ENCODE peak calls at places on chromosomes 4 and X, in ten cellular contexts. O is brain microvascular endothelial cell; A is ovary; S is activated CD8-positive, alpha-beta T cell treated with anti-CD3 and anti-CD28 coated beads for 36 hours; M is transverse colon; Z is A673; B is glutamatergic neuron; U is GM23338; L is Calu3; V is esophagus squamous epithelium. X is an unnamed sample.

GRCh38 chr4:93409035-93409434 is 419.5 kb upstream of the ATOH1 start:
- DNase-seq in B (no peak), U (peak), V (no peak), L (no peak), O (no peak), M (no peak), A (no peak), S (no peak), Z (peak), X (no peak)

GRCh38 chr4:70833701-70834100 is 6.0 kb downstream of the GRSF1 start:
- DNase-seq in A (no peak), M (no peak), Z (no peak), S (no peak), L (no peak), U (no peak), V (no peak), B (no peak), O (no peak), X (no peak)

GRCh38 chrX:23825675-23826074 is 42.7 kb downstream of the SAT1 start:
- DNase-seq in Z (no peak), L (no peak), S (no peak), U (no peak), M (no peak), V (no peak), O (no peak), B (no peak), A (no peak), X (no peak)

GRCh38 chrX:12949927-12950656 is 24.8 kb upstream of the TMSB4X start:
- DNase-seq in M (peak), U (no peak), B (no peak), S (peak), V (peak), A (peak), O (peak), Z (peak), L (peak), X (no peak)

GRCh38 chrX:13469963-13470679 is 99.3 kb upstream of the EGFL6 start:
- DNase-seq in O (peak), V (no peak), U (no peak), M (no peak), B (no peak), L (no peak), Z (no peak), A (no peak), S (no peak), X (no peak)

GRCh38 chrX:50067435-50068292 is 133.1 kb downstream of the AKAP4 start:
- DNase-seq in S (no peak), M (peak), A (peak), Z (peak), B (peak), V (no peak), L (peak), O (peak), U (peak), X (peak)

GRCh38 chrX:129653985-129654651 is 638 bp downstream of the APLN start:
- DNase-seq in Z (peak), S (peak), A (peak), U (peak), L (peak), M (no peak), V (no peak), O (no peak), B (no peak), X (peak)

GRCh38 chr4:109826719-109827118 is 1.1 kb upstream of the RRH start:
- DNase-seq in A (no peak), U (peak), L (no peak), M (no peak), B (no peak), V (no peak), Z (peak), O (no peak), S (no peak), X (no peak)

GRCh38 chrX:102063445-102064074 is 61.9 kb upstream of the TCEAL2 start:
- DNase-seq in M (no peak), S (no peak), U (peak), Z (no peak), B (no peak), L (no peak), O (no peak), A (no peak), V (no peak), X (no peak)

GRCh38 chr4:54427826-54428225 is 198.7 kb downstream of the PDGFRA start:
- DNase-seq in O (no peak), U (no peak), L (no peak), B (no peak), V (no peak), S (no peak), A (no peak), Z (no peak), M (no peak), X (no peak)

GRCh38 chr4:129453524-129453923 is 357.6 kb downstream of the C4orf33 start:
- DNase-seq in M (no peak), V (no peak), O (no peak), L (no peak), A (no peak), S (no peak), Z (no peak), U (no peak), B (no peak), X (no peak)

GRCh38 chr4:100823066-100823992 is 305.5 kb upstream of the EMCN start:
- DNase-seq in S (peak), O (peak), A (no peak), B (no peak), L (no peak), U (no peak), M (no peak), Z (no peak), V (no peak), X (no peak)

GRCh38 chr4:155809835-155810234 is 51.0 kb downstream of the GUCY1B1 start:
- DNase-seq in L (peak), A (no peak), V (no peak), M (no peak), S (peak), O (peak), B (no peak), U (peak), Z (peak), X (no peak)

GRCh38 chr4:113103556-113103955 is 54.1 kb downstream of the ANK2 start:
- DNase-seq in U (no peak), V (no peak), Z (no peak), M (no peak), A (no peak), S (no peak), L (no peak), B (no peak), O (no peak), X (no peak)

GRCh38 chr4:112830753-112831386 is 193.9 kb downstream of the LARP7 start:
- DNase-seq in M (no peak), V (no peak), O (no peak), B (no peak), S (no peak), L (no peak), U (no peak), Z (no peak), A (no peak), X (no peak)

GRCh38 chrX:48606091-48606490 is 8.8 kb downstream of the WDR13 start:
- DNase-seq in O (no peak), U (peak), M (no peak), L (no peak), V (no peak), B (no peak), S (no peak), A (no peak), Z (no peak), X (no peak)

GRCh38 chr4:117971406-117971805 is 62.9 kb upstream of the NDST3 start:
- DNase-seq in S (no peak), B (no peak), L (no peak), M (no peak), V (no peak), A (no peak), Z (peak), U (no peak), O (no peak), X (no peak)

GRCh38 chr4:185782523-185782922 is 29.5 kb downstream of the SORBS2 start:
- DNase-seq in L (no peak), S (no peak), A (no peak), V (no peak), U (no peak), O (peak), Z (no peak), M (no peak), B (no peak), X (no peak)

GRCh38 chr4:188428935-188429334 is 289.7 kb downstream of the TRIML1 start:
- DNase-seq in B (no peak), Z (no peak), U (peak), O (no peak), M (no peak), L (no peak), S (no peak), A (no peak), V (no peak), X (no peak)

GRCh38 chrX:133859336-133859735 is 126.1 kb downstream of the GPC3 start:
- DNase-seq in Z (no peak), S (no peak), O (no peak), L (no peak), M (no peak), U (no peak), A (no peak), V (no peak), B (no peak), X (no peak)

GRCh38 chr4:89482248-89482647 is 174.6 kb upstream of the GPRIN3 start:
- DNase-seq in S (peak), M (no peak), A (no peak), U (peak), V (no peak), B (no peak), O (peak), Z (peak), L (peak), X (no peak)

GRCh38 chrX:13652256-13653021 is 502 bp upstream of the TCEANC start:
- DNase-seq in O (peak), U (no peak), L (peak), B (no peak), Z (peak), S (no peak), M (no peak), V (no peak), A (no peak), X (no peak)

GRCh38 chr4:169770411-169770810 is 12.7 kb upstream of the HPF1 start:
- DNase-seq in S (no peak), Z (no peak), L (no peak), O (no peak), B (no peak), M (no peak), A (no peak), U (no peak), V (no peak), X (no peak)

GRCh38 chr4:88008624-88009235 is 1.3 kb downstream of the PKD2 start:
- DNase-seq in B (no peak), A (no peak), U (no peak), S (peak), M (no peak), O (peak), Z (no peak), L (no peak), V (no peak), X (no peak)

GRCh38 chr4:147640331-147640730 is 23.1 kb downstream of the TMEM184C start:
- DNase-seq in Z (no peak), L (no peak), B (no peak), A (no peak), U (no peak), O (no peak), M (no peak), V (no peak), S (no peak), X (no peak)

GRCh38 chr4:94523033-94523590 is 71.4 kb downstream of the PDLIM5 start:
- DNase-seq in Z (no peak), O (no peak), M (no peak), S (no peak), U (no peak), B (no peak), V (no peak), A (no peak), L (no peak), X (no peak)

GRCh38 chr4:1379351-1379781 is 26.9 kb downstream of the NKX1-1 start:
- DNase-seq in V (no peak), O (no peak), Z (no peak), A (no peak), B (peak), U (no peak), L (no peak), S (no peak), M (no peak), X (peak)

GRCh38 chrX:11555759-11556158 is 110.0 kb downstream of the ARHGAP6 start:
- DNase-seq in S (no peak), A (no peak), B (no peak), U (no peak), V (no peak), O (peak), M (no peak), Z (no peak), L (no peak), X (no peak)

GRCh38 chrX:11562570-11562969 is 103.2 kb downstream of the ARHGAP6 start:
- DNase-seq in V (no peak), S (no peak), Z (no peak), U (no peak), O (no peak), A (no peak), L (no peak), M (no peak), B (no peak), X (no peak)

GRCh38 chrX:11553594-11553993 is 112.1 kb downstream of the ARHGAP6 start:
- DNase-seq in U (no peak), O (no peak), L (no peak), A (no peak), B (no peak), M (no peak), Z (no peak), V (no peak), S (no peak), X (no peak)

GRCh38 chrX:11557120-11557519 is 108.6 kb downstream of the ARHGAP6 start:
- DNase-seq in A (no peak), L (no peak), V (no peak), B (no peak), M (no peak), O (peak), Z (no peak), S (no peak), U (no peak), X (no peak)

GRCh38 chrX:11558972-11559371 is 106.7 kb downstream of the ARHGAP6 start:
- DNase-seq in Z (peak), O (no peak), U (peak), S (peak), V (no peak), M (peak), A (no peak), L (peak), B (peak), X (peak)
- TF ChIP-seq CTCF in Z (peak), O (peak), U (peak), S (peak), V (peak), M (peak), A (no peak), L (peak), B (peak), X (peak)

DNA sequence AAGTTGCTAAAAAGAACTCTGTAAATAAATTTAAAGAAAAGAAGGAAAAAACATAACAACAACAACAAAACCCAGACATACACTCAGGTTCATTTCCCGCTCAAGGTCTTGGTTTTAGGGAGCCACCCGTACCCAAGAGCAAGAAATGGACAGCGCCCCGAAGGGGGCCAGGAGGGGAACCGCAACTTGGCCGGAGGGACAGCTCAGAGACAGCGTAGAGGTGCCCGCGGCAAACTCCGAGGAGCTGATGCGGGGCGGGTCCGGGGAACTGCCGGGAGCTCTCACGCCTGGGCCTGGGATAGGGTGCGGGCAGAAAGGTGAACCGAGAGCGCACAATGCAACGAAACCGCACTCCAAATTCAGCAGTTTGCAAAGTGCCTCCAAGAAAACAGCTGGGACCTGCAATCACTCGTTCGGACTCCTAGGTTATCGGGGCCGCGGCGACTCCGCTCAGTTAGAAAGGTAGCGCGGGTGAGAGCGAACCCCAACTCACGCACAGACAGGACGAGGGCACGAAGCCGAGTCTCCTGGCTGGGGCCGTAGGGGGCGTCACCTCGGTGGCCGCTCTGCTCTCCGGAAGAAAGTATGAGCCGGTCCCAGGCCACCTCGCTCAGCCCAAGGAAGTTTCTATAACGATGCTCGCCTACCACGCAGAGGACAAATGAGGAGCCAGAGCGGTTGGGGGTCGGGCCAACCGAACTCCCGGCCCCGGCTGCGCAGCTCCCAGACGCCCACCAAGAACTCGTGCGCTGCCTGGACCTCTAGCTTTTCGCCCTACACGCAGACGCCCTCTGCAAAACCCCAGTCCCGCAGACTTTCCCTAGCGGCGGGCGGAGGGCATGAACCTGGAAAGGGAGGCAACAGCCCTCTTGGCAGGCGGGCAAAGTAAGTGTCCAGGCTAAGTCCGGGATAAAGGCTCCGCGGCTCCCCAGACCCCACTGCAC is 1.4 kb downstream of the NDNF start:
- DNase-seq in B (peak), Z (peak), M (peak), S (peak), U (peak), A (peak), O (no peak), L (peak), V (no peak), X (peak)
- TF ChIP-seq CTCF in B (peak), Z (peak), M (peak), S (no peak), U (peak), A (peak), O (peak), L (peak), V (no peak), X (peak)

DNA sequence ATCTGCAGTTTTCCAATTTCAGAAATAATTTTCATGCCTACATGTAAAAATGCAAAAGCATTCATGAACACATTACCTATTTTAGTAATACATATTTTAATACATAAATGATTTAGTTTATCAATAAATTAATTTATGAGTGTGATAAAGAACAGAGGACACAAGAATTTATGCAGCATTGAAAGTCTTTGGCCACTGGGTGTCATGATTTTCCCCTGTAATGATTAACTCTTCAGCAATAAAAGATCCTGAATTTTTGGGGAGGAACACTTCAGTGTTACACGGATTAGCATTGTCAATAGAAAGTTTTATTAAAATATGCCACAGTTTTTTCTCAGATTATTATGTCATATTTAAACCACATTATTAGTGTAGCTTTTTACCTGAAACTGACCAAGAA is 8.6 kb upstream of the VCX2 start:
- DNase-seq in S (no peak), V (no peak), Z (peak), B (no peak), O (no peak), L (no peak), A (no peak), M (no peak), U (no peak), X (no peak)
- TF ChIP-seq CTCF in S (no peak), V (peak), Z (no peak), B (no peak), O (peak), L (no peak), A (no peak), M (no peak), U (no peak), X (no peak)

DNA sequence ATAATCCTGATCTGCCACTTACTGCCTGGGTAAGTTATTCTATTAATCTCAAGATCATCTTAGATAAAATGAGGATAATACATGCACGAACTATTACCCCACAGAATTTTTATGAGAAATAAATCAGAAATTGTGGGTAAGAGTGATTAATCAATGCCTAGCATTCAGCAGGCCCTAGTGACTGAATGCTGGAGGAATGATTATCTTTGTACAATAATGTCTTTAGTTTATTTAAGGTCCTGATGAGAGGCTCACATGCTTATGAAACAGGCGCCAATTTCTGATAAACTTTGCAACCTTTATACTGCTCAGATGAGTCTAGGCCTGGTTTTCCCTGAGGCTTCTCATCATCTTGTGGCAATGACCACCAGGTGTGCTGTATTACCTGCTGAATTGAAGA is 27.8 kb upstream of the BMP2K start:
- DNase-seq in B (no peak), U (peak), V (no peak), M (no peak), L (no peak), S (no peak), O (no peak), Z (no peak), A (no peak), X (no peak)
- TF ChIP-seq CTCF in B (no peak), U (no peak), V (no peak), M (no peak), L (no peak), S (no peak), O (no peak), Z (no peak), A (no peak), X (no peak)

GRCh38 chrX:74234829-74235228 is 69.2 kb upstream of the ZCCHC13 start:
- DNase-seq in U (no peak), S (no peak), L (no peak), A (no peak), O (no peak), V (no peak), Z (peak), M (no peak), B (no peak), X (no peak)
- TF ChIP-seq CTCF in U (no peak), S (no peak), L (no peak), A (no peak), O (peak), V (no peak), Z (peak), M (no peak), B (no peak), X (peak)